ENCODE peak calls at places on chromosomes 2 and 18, in nine cellular contexts. Q, P, F, N, A, U, R, B and I are unnamed samples.

GRCh38 chr18:72155327-72155726 is 388.8 kb downstream of the CBLN2 start:
- DNase-seq in Q (no peak), P (no peak), F (no peak), N (no peak), A (no peak), U (no peak), R (no peak), B (no peak), I (no peak)

GRCh38 chr18:75654928-75655745 is 227.6 kb upstream of the SMIM21 start:
- DNase-seq in Q (no peak), P (no peak), F (no peak), N (no peak), A (no peak), U (no peak), R (no peak), B (no peak), I (no peak)

GRCh38 chr2:135948642-135949355 is 36.6 kb downstream of the DARS1 start:
- DNase-seq in Q (peak; percentile 83), P (no peak), F (no peak), N (no peak), A (no peak), U (no peak), R (no peak), B (no peak), I (no peak)

GRCh38 chr2:95319481-95320343 is 22.6 kb downstream of the KCNIP3 start:
- DNase-seq in Q (no peak), P (no peak), F (no peak), N (no peak), A (no peak), U (no peak), R (no peak), B (no peak), I (no peak)

GRCh38 chr2:54942373-54942772 is 107.9 kb downstream of the RTN4 start:
- DNase-seq in Q (no peak), P (no peak), F (no peak), N (no peak), A (no peak), U (no peak), R (no peak), B (no peak), I (no peak)

GRCh38 chr18:59547691-59548182 is 149.5 kb downstream of the CCBE1 start:
- DNase-seq in Q (peak; percentile 93), P (no peak), F (no peak), N (no peak), A (no peak), U (no peak), R (no peak), B (no peak), I (no peak)

GRCh38 chr2:75896779-75897366 is 186.2 kb upstream of the GCFC2 start:
- DNase-seq in Q (no peak), P (peak; percentile 25), F (no peak), N (no peak), A (no peak), U (no peak), R (peak; percentile 35), B (no peak), I (no peak)

GRCh38 chr18:36769611-36770314 is 59.0 kb downstream of the TPGS2 start:
- DNase-seq in Q (no peak), P (peak; percentile 44), F (peak; percentile 37), N (no peak), A (no peak), U (no peak), R (no peak), B (peak; percentile 55), I (peak; percentile 79)

GRCh38 chr2:240997856-240998705 is at the start of gene SNED1:
- DNase-seq in Q (peak; percentile 66), P (peak; percentile 91), F (peak; percentile 89), N (peak; percentile 89), A (no peak), U (no peak), R (peak; percentile 94), B (peak; percentile 95), I (peak; percentile 94)

GRCh38 chr2:20044778-20045177 is 6.7 kb downstream of the LAPTM4A start:
- DNase-seq in Q (no peak), P (no peak), F (no peak), N (no peak), A (no peak), U (no peak), R (no peak), B (no peak), I (no peak)

GRCh38 chr2:15631883-15632282 is 40.2 kb downstream of the DDX1 start:
- DNase-seq in Q (no peak), P (no peak), F (no peak), N (no peak), A (no peak), U (no peak), R (no peak), B (no peak), I (no peak)

GRCh38 chr2:177393381-177393780 is 808 bp downstream of the AGPS start:
- DNase-seq in Q (no peak), P (no peak), F (no peak), N (no peak), A (no peak), U (no peak), R (peak; percentile 25), B (no peak), I (no peak)

GRCh38 chr18:22348521-22349316 is 69.0 kb downstream of the CTAGE1 start:
- DNase-seq in Q (peak; percentile 42), P (peak; percentile 63), F (no peak), N (no peak), A (no peak), U (no peak), R (no peak), B (peak; percentile 74), I (peak; percentile 43)

GRCh38 chr2:240958366-240959213 is 39.8 kb upstream of the SNED1 start:
- DNase-seq in Q (no peak), P (no peak), F (no peak), N (peak; percentile 9), A (no peak), U (no peak), R (peak; percentile 39), B (no peak), I (peak; percentile 48)

GRCh38 chr2:183487316-183487715 is 363.1 kb downstream of the NUP35 start:
- DNase-seq in Q (no peak), P (no peak), F (no peak), N (no peak), A (no peak), U (no peak), R (no peak), B (no peak), I (no peak)

GRCh38 chr18:76126327-76126726 is 368.7 kb downstream of the ZNF516 start:
- DNase-seq in Q (no peak), P (no peak), F (no peak), N (no peak), A (no peak), U (no peak), R (no peak), B (no peak), I (no peak)

GRCh38 chr2:85583667-85584353 is 421 bp upstream of the VAMP5 start:
- DNase-seq in Q (no peak), P (no peak), F (no peak), N (no peak), A (no peak), U (no peak), R (no peak), B (no peak), I (peak; percentile 29)

GRCh38 chr2:182818541-182819308 is 47.7 kb downstream of the FRZB start:
- DNase-seq in Q (no peak), P (no peak), F (no peak), N (no peak), A (no peak), U (no peak), R (peak; percentile 2), B (no peak), I (no peak)

GRCh38 chr2:58727977-58728656 is 487.0 kb upstream of the FANCL start:
- DNase-seq in Q (no peak), P (no peak), F (no peak), N (no peak), A (no peak), U (no peak), R (no peak), B (no peak), I (no peak)

GRCh38 chr2:58133395-58133794 is 86.8 kb downstream of the VRK2 start:
- DNase-seq in Q (peak; percentile 54), P (no peak), F (no peak), N (no peak), A (no peak), U (no peak), R (no peak), B (no peak), I (no peak)

DNA sequence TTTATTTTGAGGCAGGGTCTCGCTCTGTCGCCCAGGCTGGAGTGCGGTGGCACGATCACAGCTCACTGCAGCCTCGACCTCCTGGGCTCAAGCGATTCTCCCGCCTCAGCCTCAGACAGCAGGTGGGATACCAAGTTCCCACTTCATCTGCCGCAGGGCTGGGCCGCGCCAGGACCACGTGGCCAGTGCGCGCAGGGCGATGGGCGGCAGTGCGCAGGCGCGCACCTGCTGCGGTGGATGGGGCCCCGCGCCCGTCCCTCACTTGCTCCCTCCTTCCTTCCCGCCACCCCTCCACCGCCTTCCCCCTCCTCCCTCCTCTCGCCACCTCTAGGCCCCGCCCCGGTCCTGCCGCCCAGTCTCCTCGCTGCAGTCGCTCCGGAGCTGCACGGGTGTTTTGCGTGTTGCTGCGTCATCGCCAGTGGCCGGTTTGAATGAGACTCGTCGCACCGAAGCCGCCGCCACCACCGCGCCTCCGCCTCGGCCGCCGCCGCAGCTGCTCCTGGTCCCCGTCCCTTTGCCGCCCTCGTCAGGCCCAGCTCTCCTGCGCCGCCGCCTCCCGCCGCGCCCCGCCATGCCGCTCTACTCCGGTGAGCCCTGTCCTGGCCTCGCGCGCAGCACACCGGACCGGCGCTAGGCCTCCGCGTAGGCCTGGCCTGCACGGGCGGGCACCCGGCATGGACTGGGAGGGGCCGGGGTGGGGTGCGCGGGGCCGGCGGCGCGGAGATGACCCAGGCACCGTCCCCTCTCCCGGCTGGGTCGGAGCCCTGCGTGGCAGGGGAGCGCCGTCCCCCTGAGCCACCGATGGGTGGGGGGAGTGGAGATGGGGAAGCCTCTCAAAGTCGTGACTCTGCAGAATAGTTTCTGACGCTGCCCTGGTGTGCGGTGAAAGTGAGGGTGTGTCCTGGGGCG is at the start of gene USP14:
- DNase-seq in Q (peak; percentile 96), P (peak; percentile 97), F (peak; percentile 95), N (peak; percentile 84), A (peak; percentile 86), U (peak; percentile 78), R (peak; percentile 100), B (peak; percentile 98), I (peak; percentile 97)
- TF ChIP-seq CTCF in Q (no peak), P (no peak), F (peak; percentile 11), N (no peak), A (no peak), U (no peak), R (no peak), B (no peak), I (no peak)

GRCh38 chr2:230412846-230413245 is 3.2 kb upstream of the SP100 start:
- DNase-seq in Q (no peak), P (no peak), F (no peak), N (no peak), A (no peak), U (no peak), R (no peak), B (no peak), I (no peak)
- H3K4me1 ChIP-seq in Q (peaks cover 13% of the 10 kb centered on the region), P (peaks cover 28% of the 10 kb centered on the region), F (peaks cover 23% of the 10 kb centered on the region), N (peaks cover 75% of the 10 kb centered on the region), A (peaks cover 35% of the 10 kb centered on the region), U (peaks cover 32% of the 10 kb centered on the region), R (peaks cover 13% of the 10 kb centered on the region), B (peaks cover 60% of the 10 kb centered on the region), I (peaks cover 10% of the 10 kb centered on the region)

GRCh38 chr2:3171564-3172264 is 205.9 kb downstream of the EIPR1 start:
- DNase-seq in Q (no peak), P (no peak), F (no peak), N (no peak), A (no peak), U (no peak), R (no peak), B (peak; percentile 35), I (no peak)
- TF ChIP-seq CTCF in Q (no peak), P (no peak), F (no peak), N (no peak), A (no peak), U (no peak), R (no peak), B (no peak), I (no peak)

GRCh38 chr2:63894167-63894566 is 52.5 kb downstream of the UGP2 start:
- DNase-seq in Q (no peak), P (no peak), F (no peak), N (no peak), A (no peak), U (no peak), R (no peak), B (no peak), I (no peak)
- H3K4me1 ChIP-seq in Q (peaks cover 2% of the 10 kb centered on the region), P (peaks cover 11% of the 10 kb centered on the region), F (peaks cover 8% of the 10 kb centered on the region), N (peaks cover 4% of the 10 kb centered on the region), A (no peaks in the 10 kb centered on the region), U (no peaks in the 10 kb centered on the region), R (no peaks in the 10 kb centered on the region), B (no peaks in the 10 kb centered on the region), I (peaks cover 8% of the 10 kb centered on the region)